ENCODE peak calls at places on chromosomes 7 and 10, in five cellular contexts. H is K562, M is GM12878, V is SK-N-SH, T is HepG2. Q is an unnamed sample.

GRCh38 chr7:63521-64021 is 128.8 kb upstream of the FAM20C start:
- DNase-seq in H (no peak), M (no peak), V (no peak), T (no peak), Q (peak)

GRCh38 chr7:20385121-20385520 is 54.4 kb downstream of the ITGB8 start:
- DNase-seq in H (no peak), M (no peak), V (no peak), T (no peak), Q (no peak)

GRCh38 chr7:18872344-18872743 is 245.1 kb downstream of the TWIST1 start:
- DNase-seq in H (no peak), M (no peak), V (no peak), T (no peak), Q (no peak)

GRCh38 chr7:39527296-39527695 is 38.9 kb upstream of the YAE1 start:
- DNase-seq in H (no peak), M (no peak), V (no peak), T (no peak), Q (no peak)

GRCh38 chr7:101390901-101391301 is 28.2 kb downstream of the COL26A1 start:
- DNase-seq in H (no peak), M (peak), V (peak), T (peak), Q (peak)

GRCh38 chr7:98213874-98214810 is 2.9 kb downstream of the BHLHA15 start:
- DNase-seq in H (no peak), M (no peak), V (peak), T (no peak), Q (no peak)

GRCh38 chr10:52598936-52599335 is 173.6 kb downstream of the MBL2 start:
- DNase-seq in H (no peak), M (no peak), V (no peak), T (no peak), Q (no peak)

GRCh38 chr7:47343056-47343455 is 238.9 kb downstream of the TNS3 start:
- DNase-seq in H (no peak), M (no peak), V (no peak), T (no peak), Q (no peak)

GRCh38 chr7:32257632-32258031 is 187.4 kb upstream of the PDE1C start:
- DNase-seq in H (no peak), M (no peak), V (no peak), T (no peak), Q (no peak)

GRCh38 chr10:1048349-1048731 is 579 bp downstream of the IDI1 start:
- DNase-seq in H (no peak), M (no peak), V (peak), T (peak), Q (no peak)

GRCh38 chr7:88169717-88170320 is 50.0 kb downstream of the SRI start:
- DNase-seq in H (peak), M (no peak), V (peak), T (peak), Q (no peak)

GRCh38 chr7:11298220-11298619 is 324.5 kb downstream of the PHF14 start:
- DNase-seq in H (no peak), M (no peak), V (no peak), T (no peak), Q (no peak)

GRCh38 chr7:157010588-157011332 is at the start of gene MNX1:
- DNase-seq in H (peak), M (no peak), V (peak), T (peak), Q (peak)

GRCh38 chr10:86535057-86535882 is 13.7 kb upstream of the WAPL start:
- DNase-seq in H (peak), M (no peak), V (no peak), T (peak), Q (no peak)

GRCh38 chr7:8210845-8211724 is 50.9 kb downstream of the ICA1 start:
- DNase-seq in H (no peak), M (no peak), V (no peak), T (peak), Q (no peak)

GRCh38 chr7:50661345-50662058 is 96.3 kb upstream of the DDC start:
- DNase-seq in H (no peak), M (no peak), V (no peak), T (no peak), Q (no peak)

GRCh38 chr10:5002013-5002727 is 1.5 kb downstream of the AKR1C2 start:
- DNase-seq in H (peak), M (no peak), V (no peak), T (no peak), Q (no peak)

GRCh38 chr7:2512179-2512644 is 7.4 kb upstream of the LFNG start:
- DNase-seq in H (no peak), M (no peak), V (no peak), T (no peak), Q (no peak)

GRCh38 chr10:6665847-6666246 is 85.8 kb upstream of the PRKCQ start:
- DNase-seq in H (no peak), M (no peak), V (peak), T (no peak), Q (no peak)

GRCh38 chr10:13704969-13705368 is 118.2 kb downstream of the PRPF18 start:
- DNase-seq in H (no peak), M (no peak), V (no peak), T (no peak), Q (peak)

GRCh38 chr7:14902589-14902963 is at the start of gene DGKB:
- DNase-seq in H (no peak), M (no peak), V (peak), T (no peak), Q (no peak)

GRCh38 chr10:84613336-84614021 is 285.1 kb downstream of the CCSER2 start:
- DNase-seq in H (no peak), M (no peak), V (peak), T (peak), Q (peak)

GRCh38 chr7:73870041-73870492 is 9.1 kb downstream of the TMEM270 start:
- DNase-seq in H (no peak), M (no peak), V (peak), T (peak), Q (no peak)

GRCh38 chr7:87702326-87702725 is 74.1 kb downstream of the RUNDC3B start:
- DNase-seq in H (no peak), M (no peak), V (no peak), T (no peak), Q (no peak)

GRCh38 chr10:65358565-65358964 is 1567.3 kb upstream of the LRRTM3 start:
- DNase-seq in H (no peak), M (no peak), V (peak), T (peak), Q (no peak)

GRCh38 chr10:69847883-69848282 is 46.2 kb downstream of the COL13A1 start:
- DNase-seq in H (no peak), M (no peak), V (no peak), T (no peak), Q (no peak)

GRCh38 chr10:4693967-4694366 is 132.0 kb upstream of the AKR1E2 start:
- DNase-seq in H (no peak), M (no peak), V (no peak), T (no peak), Q (no peak)

GRCh38 chr10:34339816-34340553 is 475.1 kb downstream of the PARD3 start:
- DNase-seq in H (no peak), M (no peak), V (no peak), T (no peak), Q (no peak)

GRCh38 chr7:4056552-4057288 is 625.4 kb upstream of the FOXK1 start:
- DNase-seq in H (no peak), M (no peak), V (no peak), T (no peak), Q (no peak)

DNA sequence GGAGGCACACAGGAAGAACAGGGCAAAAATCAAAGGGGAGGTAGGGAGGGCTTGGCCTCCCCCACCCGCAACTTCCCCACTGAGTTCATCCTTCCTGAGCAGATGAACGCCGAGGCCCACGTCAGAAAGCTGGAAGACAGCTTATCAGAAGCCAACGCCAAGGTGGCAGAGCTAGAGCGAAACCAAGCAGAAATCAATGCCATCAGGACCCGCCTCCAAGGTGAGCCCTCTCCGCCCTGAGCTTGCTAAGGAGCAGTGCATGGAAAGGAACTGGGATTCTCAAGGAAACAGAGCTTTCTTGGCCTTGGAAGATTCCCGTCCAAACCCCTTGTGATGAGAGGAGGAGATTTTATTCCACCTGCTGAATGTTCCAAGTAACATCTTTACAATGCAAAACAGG is 16.5 kb downstream of the MYH16 start:
- DNase-seq in H (no peak), M (no peak), V (no peak), T (no peak), Q (no peak)
- TF ChIP-seq GABPA in H (no peak), M (no peak), V (no peak), T (no peak), Q (no peak)

DNA sequence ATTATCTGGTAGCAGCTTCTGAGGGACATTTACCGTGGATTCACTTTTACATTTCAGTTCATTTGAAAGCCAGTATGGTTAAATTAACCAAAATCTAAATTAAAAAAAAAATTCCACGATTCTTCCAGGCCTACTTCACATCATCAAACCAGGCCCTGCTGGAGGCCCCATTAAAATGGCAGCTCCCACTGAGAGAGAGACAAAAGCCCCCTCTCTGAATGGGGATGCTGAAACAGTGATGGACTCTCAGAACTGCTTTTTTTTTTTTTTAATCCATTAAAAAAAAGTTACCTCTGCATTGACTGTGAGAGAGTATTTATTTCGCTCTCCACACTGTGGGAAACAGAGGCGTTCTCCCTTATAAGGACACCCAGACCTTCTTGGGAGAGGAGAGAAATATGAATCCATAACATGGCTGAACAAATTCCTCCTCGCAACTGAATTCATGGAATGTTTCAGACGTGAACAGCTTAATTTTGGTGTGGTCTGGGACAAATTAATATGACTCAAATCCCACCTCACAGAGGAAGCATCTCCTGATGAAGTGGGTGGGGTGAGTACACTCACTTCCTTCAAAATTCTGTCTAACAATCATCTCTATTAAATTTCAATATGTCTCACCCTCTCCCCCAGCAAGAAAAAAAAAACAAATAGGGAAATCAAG is 73.5 kb downstream of the SAMD9 start:
- DNase-seq in H (no peak), M (no peak), V (no peak), T (no peak), Q (no peak)
- TF ChIP-seq REST in H (no peak), M (no peak), V (no peak), T (no peak), Q (no peak)

DNA sequence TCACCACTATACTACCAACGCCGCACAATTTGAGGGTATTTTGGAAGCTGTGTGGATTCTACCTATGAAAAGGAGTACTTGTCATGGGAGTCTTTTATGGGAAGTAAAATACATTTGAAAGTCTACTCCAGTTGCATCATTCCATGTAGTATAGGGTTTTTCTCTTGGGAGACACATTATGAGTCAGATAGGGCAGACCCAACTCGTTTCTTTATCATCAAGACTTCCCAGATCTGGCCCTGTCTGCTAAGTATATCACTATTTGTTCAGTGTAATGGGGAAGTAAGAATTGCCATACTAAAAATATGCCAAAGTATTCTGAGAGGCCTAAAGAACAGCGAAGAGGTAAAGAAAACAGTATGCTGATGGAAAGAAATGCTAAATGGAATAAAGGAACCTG is 144.2 kb downstream of the SPAG6 start:
- DNase-seq in H (no peak), M (no peak), V (no peak), T (no peak), Q (peak)
- TF ChIP-seq GABPA in H (no peak), M (no peak), V (no peak), T (no peak), Q (no peak)

GRCh38 chr7:125059861-125060456 is 130.3 kb upstream of the POT1 start:
- DNase-seq in H (no peak), M (no peak), V (peak), T (no peak), Q (no peak)
- TF ChIP-seq REST in H (no peak), M (no peak), V (no peak), T (no peak), Q (no peak)

Q was measured in HL-60.